ENCODE peak calls at places on chromosome 5, in five cellular contexts. S is nucleus accumbens; N is stromal cell of bone marrow; T is activated T-helper 9 cell treated with anti-CD3 and anti-CD28 coated beads, Interleukin-2, amount 50 U/mL, for 16 hours; V is AML-193. M is an unnamed sample.
A peak's percentile ranks its signal among the peaks of the same experiment; 100 is the strongest.

GRCh38 chr5:121497176-121497575 is 354.5 kb upstream of the FTMT start:
- DNase-seq in S (no peak), N (peak; percentile 10), T (no peak), V (no peak), M (no peak)

GRCh38 chr5:14590949-14591348 is 9.4 kb downstream of the OTULINL start:
- DNase-seq in S (no peak), N (no peak), T (no peak), V (no peak), M (no peak)

GRCh38 chr5:28014779-28015178 is 976.4 kb upstream of the CDH9 start:
- DNase-seq in S (no peak), N (no peak), T (no peak), V (peak; percentile 26), M (no peak)

GRCh38 chr5:5304361-5305035 is 118.0 kb upstream of the ICE1 start:
- DNase-seq in S (no peak), N (no peak), T (no peak), V (no peak), M (no peak)

GRCh38 chr5:177025139-177025538 is 2.6 kb downstream of the ZNF346 start:
- DNase-seq in S (no peak), N (no peak), T (no peak), V (no peak), M (no peak)

GRCh38 chr5:54460181-54460919 is 4.9 kb downstream of the HSPB3 start:
- DNase-seq in S (no peak), N (peak; percentile 31), T (no peak), V (no peak), M (no peak)

GRCh38 chr5:38060354-38060753 is 198.0 kb upstream of the EGFLAM start:
- DNase-seq in S (no peak), N (no peak), T (no peak), V (no peak), M (no peak)

GRCh38 chr5:55509768-55510522 is 24.8 kb downstream of the PLPP1 start:
- DNase-seq in S (no peak), N (no peak), T (no peak), V (no peak), M (no peak)

GRCh38 chr5:16666861-16667481 is 50.2 kb upstream of the RETREG1 start:
- DNase-seq in S (no peak), N (no peak), T (no peak), V (no peak), M (no peak)

GRCh38 chr5:144036476-144036875 is 134.0 kb downstream of the YIPF5 start:
- DNase-seq in S (no peak), N (peak; percentile 73), T (no peak), V (no peak), M (no peak)

GRCh38 chr5:73896117-73896516 is 270.1 kb downstream of the ARHGEF28 start:
- DNase-seq in S (no peak), N (no peak), T (no peak), V (peak; percentile 62), M (no peak)

GRCh38 chr5:96734871-96735325 is 72.7 kb downstream of the CAST start:
- DNase-seq in S (no peak), N (no peak), T (no peak), V (peak; percentile 21), M (no peak)

GRCh38 chr5:116982035-116982434 is 407.4 kb upstream of the SEMA6A start:
- DNase-seq in S (no peak), N (no peak), T (no peak), V (no peak), M (no peak)

GRCh38 chr5:151123897-151124751 is 33.5 kb downstream of the ANXA6 start:
- DNase-seq in S (no peak), N (no peak), T (no peak), V (no peak), M (no peak)

GRCh38 chr5:14775857-14776256 is 95.7 kb downstream of the ANKH start:
- DNase-seq in S (no peak), N (peak; percentile 72), T (no peak), V (no peak), M (no peak)

GRCh38 chr5:78671609-78672008 is 23.0 kb upstream of the LHFPL2 start:
- DNase-seq in S (no peak), N (no peak), T (no peak), V (no peak), M (no peak)

GRCh38 chr5:33867236-33867635 is 24.6 kb downstream of the ADAMTS12 start:
- DNase-seq in S (no peak), N (no peak), T (no peak), V (no peak), M (no peak)

GRCh38 chr5:151146003-151146524 is 11.5 kb downstream of the ANXA6 start:
- DNase-seq in S (no peak), N (no peak), T (no peak), V (no peak), M (no peak)

GRCh38 chr5:9046756-9047481 is 499.0 kb downstream of the SEMA5A start:
- DNase-seq in S (no peak), N (peak; percentile 88), T (no peak), V (no peak), M (no peak)

GRCh38 chr5:53151713-53152458 is 42.3 kb upstream of the MOCS2 start:
- DNase-seq in S (no peak), N (peak; percentile 89), T (no peak), V (no peak), M (no peak)

GRCh38 chr5:107982703-107983425 is 312.1 kb upstream of the EFNA5 start:
- DNase-seq in S (no peak), N (no peak), T (no peak), V (no peak), M (no peak)

GRCh38 chr5:21424907-21425306 is 1428.2 kb downstream of the CDH12 start:
- DNase-seq in S (no peak), N (no peak), T (no peak), V (no peak), M (no peak)

GRCh38 chr5:88952996-88953643 is 70.1 kb upstream of the MEF2C start:
- DNase-seq in S (no peak), N (no peak), T (no peak), V (no peak), M (no peak)

GRCh38 chr5:126988021-126988569 is 42.3 kb downstream of the MARCHF3 start:
- DNase-seq in S (no peak), N (no peak), T (no peak), V (no peak), M (no peak)

GRCh38 chr5:163460562-163461176 is at the start of gene HMMR:
- DNase-seq in S (no peak), N (no peak), T (no peak), V (no peak), M (no peak)

GRCh38 chr5:163503106-163504090 is 2.0 kb upstream of the MAT2B start:
- DNase-seq in S (no peak), N (peak; percentile 75), T (no peak), V (peak; percentile 77), M (peak; percentile 36)

GRCh38 chr5:3394046-3394597 is 201.5 kb upstream of the IRX1 start:
- DNase-seq in S (no peak), N (no peak), T (no peak), V (no peak), M (no peak)

GRCh38 chr5:141135030-141135717 is at the start of gene PCDHB5:
- DNase-seq in S (no peak), N (peak; percentile 5), T (no peak), V (no peak), M (no peak)

GRCh38 chr5:173016621-173017046 is 33.1 kb downstream of the ATP6V0E1 start:
- DNase-seq in S (no peak), N (peak; percentile 86), T (no peak), V (no peak), M (no peak)

GRCh38 chr5:67773439-67773988 is 442.0 kb upstream of the PIK3R1 start:
- DNase-seq in S (peak; percentile 34), N (peak; percentile 66), T (no peak), V (no peak), M (no peak)

GRCh38 chr5:173629628-173630027 is 13.2 kb upstream of the BOD1 start:
- DNase-seq in S (no peak), N (no peak), T (no peak), V (no peak), M (no peak)

GRCh38 chr5:96733771-96734498 is 71.8 kb downstream of the CAST start:
- DNase-seq in S (no peak), N (no peak), T (no peak), V (no peak), M (no peak)

GRCh38 chr5:40416098-40416497 is 263.6 kb upstream of the PTGER4 start:
- DNase-seq in S (no peak), N (no peak), T (no peak), V (no peak), M (no peak)

GRCh38 chr5:61332369-61332745 is 299 bp downstream of the ZSWIM6 start:
- DNase-seq in S (no peak), N (no peak), T (peak; percentile 20), V (no peak), M (no peak)

GRCh38 chr5:109483395-109483974 is 73.7 kb upstream of the PJA2 start:
- DNase-seq in S (no peak), N (no peak), T (no peak), V (peak; percentile 7), M (no peak)

GRCh38 chr5:126248611-126249010 is 174.6 kb upstream of the GRAMD2B start:
- DNase-seq in S (no peak), N (no peak), T (no peak), V (no peak), M (no peak)